ENCODE peak calls at places on chromosomes 3 and 15, in six cellular contexts. One of them, this sample, is unnamed. For H3K27me3, the result is how much of the 10 kb centered on the place peaks cover.

GRCh38 chr15:52789601-52790165 is 453 bp downstream of the ONECUT1 start:
- DNase-seq in GM12878: no peak
- DNase-seq in mammary epithelial cell: peak
- DNase-seq in psoas muscle: no peak
- DNase-seq in right cardiac atrium: no peak
- DNase-seq in foreskin keratinocyte: no peak
- DNase-seq in this sample: no peak

GRCh38 chr3:123471106-123471505 is 22.2 kb upstream of the ADCY5 start:
- DNase-seq in GM12878: no peak
- DNase-seq in mammary epithelial cell: no peak
- DNase-seq in psoas muscle: no peak
- DNase-seq in right cardiac atrium: no peak
- DNase-seq in foreskin keratinocyte: no peak
- DNase-seq in this sample: no peak

GRCh38 chr3:191240432-191240831 is 41.4 kb downstream of the OSTN start:
- DNase-seq in GM12878: no peak
- DNase-seq in mammary epithelial cell: no peak
- DNase-seq in psoas muscle: no peak
- DNase-seq in right cardiac atrium: peak
- DNase-seq in foreskin keratinocyte: no peak
- DNase-seq in this sample: no peak

GRCh38 chr3:38454884-38455638 is 1.4 kb downstream of the ACVR2B start:
- DNase-seq in GM12878: no peak
- DNase-seq in mammary epithelial cell: peak
- DNase-seq in psoas muscle: peak
- DNase-seq in right cardiac atrium: peak
- DNase-seq in foreskin keratinocyte: peak
- DNase-seq in this sample: peak

GRCh38 chr15:39429898-39430357 is 151.0 kb upstream of the THBS1 start:
- DNase-seq in GM12878: no peak
- DNase-seq in mammary epithelial cell: peak
- DNase-seq in psoas muscle: no peak
- DNase-seq in right cardiac atrium: no peak
- DNase-seq in foreskin keratinocyte: peak
- DNase-seq in this sample: peak

GRCh38 chr3:58041826-58042324 is 33.7 kb downstream of the FLNB start:
- DNase-seq in GM12878: peak
- DNase-seq in mammary epithelial cell: peak
- DNase-seq in psoas muscle: no peak
- DNase-seq in right cardiac atrium: no peak
- DNase-seq in foreskin keratinocyte: no peak
- DNase-seq in this sample: peak

GRCh38 chr3:105527538-105527937 is 160.8 kb downstream of the ALCAM start:
- DNase-seq in GM12878: no peak
- DNase-seq in mammary epithelial cell: no peak
- DNase-seq in psoas muscle: no peak
- DNase-seq in right cardiac atrium: no peak
- DNase-seq in foreskin keratinocyte: peak
- DNase-seq in this sample: no peak

GRCh38 chr3:173398111-173398479 is 551 bp downstream of the NLGN1 start:
- DNase-seq in GM12878: no peak
- DNase-seq in mammary epithelial cell: no peak
- DNase-seq in psoas muscle: no peak
- DNase-seq in right cardiac atrium: no peak
- DNase-seq in foreskin keratinocyte: peak
- DNase-seq in this sample: no peak

GRCh38 chr3:81995334-81995733 is 233.9 kb upstream of the GBE1 start:
- DNase-seq in GM12878: no peak
- DNase-seq in mammary epithelial cell: no peak
- DNase-seq in psoas muscle: no peak
- DNase-seq in right cardiac atrium: no peak
- DNase-seq in foreskin keratinocyte: peak
- DNase-seq in this sample: no peak

GRCh38 chr3:154904328-154904727 is 175.8 kb upstream of the MME start:
- DNase-seq in GM12878: no peak
- DNase-seq in mammary epithelial cell: peak
- DNase-seq in psoas muscle: no peak
- DNase-seq in right cardiac atrium: no peak
- DNase-seq in foreskin keratinocyte: peak
- DNase-seq in this sample: no peak

GRCh38 chr15:99436472-99437314 is 129.1 kb upstream of the MEF2A start:
- DNase-seq in GM12878: no peak
- DNase-seq in mammary epithelial cell: no peak
- DNase-seq in psoas muscle: no peak
- DNase-seq in right cardiac atrium: no peak
- DNase-seq in foreskin keratinocyte: no peak
- DNase-seq in this sample: no peak

GRCh38 chr15:33278816-33279612 is 31.8 kb upstream of the RYR3 start:
- DNase-seq in GM12878: no peak
- DNase-seq in mammary epithelial cell: peak
- DNase-seq in psoas muscle: no peak
- DNase-seq in right cardiac atrium: no peak
- DNase-seq in foreskin keratinocyte: peak
- DNase-seq in this sample: peak

GRCh38 chr3:156728267-156728985 is 54.0 kb downstream of the TIPARP start:
- DNase-seq in GM12878: no peak
- DNase-seq in mammary epithelial cell: peak
- DNase-seq in psoas muscle: no peak
- DNase-seq in right cardiac atrium: no peak
- DNase-seq in foreskin keratinocyte: peak
- DNase-seq in this sample: peak

GRCh38 chr3:101203411-101203810 is 117.0 kb downstream of the IMPG2 start:
- DNase-seq in GM12878: no peak
- DNase-seq in mammary epithelial cell: peak
- DNase-seq in psoas muscle: no peak
- DNase-seq in right cardiac atrium: no peak
- DNase-seq in foreskin keratinocyte: peak
- DNase-seq in this sample: no peak

GRCh38 chr15:70099966-70100494 is 2.3 kb upstream of the TLE3 start:
- DNase-seq in GM12878: no peak
- DNase-seq in mammary epithelial cell: no peak
- DNase-seq in psoas muscle: no peak
- DNase-seq in right cardiac atrium: no peak
- DNase-seq in foreskin keratinocyte: no peak
- DNase-seq in this sample: no peak

GRCh38 chr3:157436583-157437300 is at the start of gene PTX3:
- DNase-seq in GM12878: no peak
- DNase-seq in mammary epithelial cell: peak
- DNase-seq in psoas muscle: peak
- DNase-seq in right cardiac atrium: peak
- DNase-seq in foreskin keratinocyte: peak
- DNase-seq in this sample: peak

GRCh38 chr3:134291300-134292254 is 40.9 kb upstream of the RYK start:
- DNase-seq in GM12878: no peak
- DNase-seq in mammary epithelial cell: peak
- DNase-seq in psoas muscle: peak
- DNase-seq in right cardiac atrium: peak
- DNase-seq in foreskin keratinocyte: no peak
- DNase-seq in this sample: no peak

GRCh38 chr3:79835701-79836100 is 67.9 kb upstream of the ROBO1 start:
- DNase-seq in GM12878: no peak
- DNase-seq in mammary epithelial cell: no peak
- DNase-seq in psoas muscle: no peak
- DNase-seq in right cardiac atrium: no peak
- DNase-seq in foreskin keratinocyte: no peak
- DNase-seq in this sample: no peak

GRCh38 chr3:152026033-152026556 is 152.7 kb downstream of the SUCNR1 start:
- DNase-seq in GM12878: no peak
- DNase-seq in mammary epithelial cell: peak
- DNase-seq in psoas muscle: no peak
- DNase-seq in right cardiac atrium: no peak
- DNase-seq in foreskin keratinocyte: peak
- DNase-seq in this sample: peak

GRCh38 chr15:33007295-33007855 is 187.1 kb downstream of the FMN1 start:
- DNase-seq in GM12878: no peak
- DNase-seq in mammary epithelial cell: peak
- DNase-seq in psoas muscle: no peak
- DNase-seq in right cardiac atrium: no peak
- DNase-seq in foreskin keratinocyte: no peak
- DNase-seq in this sample: no peak

GRCh38 chr3:55897573-55898224 is 410.6 kb upstream of the WNT5A start:
- DNase-seq in GM12878: no peak
- DNase-seq in mammary epithelial cell: peak
- DNase-seq in psoas muscle: no peak
- DNase-seq in right cardiac atrium: no peak
- DNase-seq in foreskin keratinocyte: peak
- DNase-seq in this sample: peak

GRCh38 chr15:55649058-55649423 is 60.9 kb upstream of the PYGO1 start:
- DNase-seq in GM12878: no peak
- DNase-seq in mammary epithelial cell: peak
- DNase-seq in psoas muscle: no peak
- DNase-seq in right cardiac atrium: no peak
- DNase-seq in foreskin keratinocyte: peak
- DNase-seq in this sample: no peak

GRCh38 chr15:98422086-98422478 is 226.3 kb upstream of the IGF1R start:
- DNase-seq in GM12878: no peak
- DNase-seq in mammary epithelial cell: no peak
- DNase-seq in psoas muscle: no peak
- DNase-seq in right cardiac atrium: no peak
- DNase-seq in foreskin keratinocyte: no peak
- DNase-seq in this sample: no peak

GRCh38 chr15:98420837-98421236 is 227.5 kb upstream of the IGF1R start:
- DNase-seq in GM12878: no peak
- DNase-seq in mammary epithelial cell: no peak
- DNase-seq in psoas muscle: no peak
- DNase-seq in right cardiac atrium: peak
- DNase-seq in foreskin keratinocyte: no peak
- DNase-seq in this sample: no peak

GRCh38 chr15:98421419-98422085 is 226.8 kb upstream of the IGF1R start:
- DNase-seq in GM12878: no peak
- DNase-seq in mammary epithelial cell: peak
- DNase-seq in psoas muscle: peak
- DNase-seq in right cardiac atrium: peak
- DNase-seq in foreskin keratinocyte: no peak
- DNase-seq in this sample: peak

GRCh38 chr15:98428253-98428989 is 219.9 kb upstream of the IGF1R start:
- DNase-seq in GM12878: no peak
- DNase-seq in mammary epithelial cell: peak
- DNase-seq in psoas muscle: peak
- DNase-seq in right cardiac atrium: peak
- DNase-seq in foreskin keratinocyte: peak
- DNase-seq in this sample: no peak

DNA sequence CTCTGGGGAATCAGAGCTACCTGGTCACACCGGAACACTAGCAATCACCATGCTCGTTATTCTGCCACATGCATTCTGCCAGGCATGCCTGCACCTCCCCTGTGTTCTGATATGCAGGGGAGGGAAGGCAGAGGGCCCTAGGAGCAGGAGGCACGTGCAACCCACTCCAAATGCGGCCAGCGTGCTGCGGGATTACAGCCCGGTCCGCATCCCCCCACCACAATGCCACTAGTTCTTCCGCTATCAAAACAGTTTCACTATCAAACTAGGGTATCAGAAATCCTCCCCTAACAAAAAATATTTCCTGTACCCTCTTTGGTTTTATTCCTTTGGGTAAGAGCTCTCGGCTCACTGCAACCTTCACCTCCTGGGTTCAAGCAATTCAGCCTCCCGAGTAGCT is 223.2 kb upstream of the IGF1R start:
- DNase-seq in GM12878: no peak
- DNase-seq in mammary epithelial cell: no peak
- DNase-seq in psoas muscle: no peak
- DNase-seq in right cardiac atrium: no peak
- DNase-seq in foreskin keratinocyte: no peak
- DNase-seq in this sample: no peak
- H3K27me3 ChIP-seq in GM12878: under half
- H3K27me3 ChIP-seq in mammary epithelial cell: under half
- H3K27me3 ChIP-seq in psoas muscle: half or more
- H3K27me3 ChIP-seq in right cardiac atrium: under half
- H3K27me3 ChIP-seq in foreskin keratinocyte: under half
- H3K27me3 ChIP-seq in this sample: half or more

GRCh38 chr3:142267269-142267668 is 41.9 kb upstream of the GK5 start:
- DNase-seq in GM12878: no peak
- DNase-seq in mammary epithelial cell: no peak
- DNase-seq in psoas muscle: no peak
- DNase-seq in right cardiac atrium: no peak
- DNase-seq in foreskin keratinocyte: no peak
- DNase-seq in this sample: no peak
- H3K27me3 ChIP-seq in GM12878: under half
- H3K27me3 ChIP-seq in mammary epithelial cell: under half
- H3K27me3 ChIP-seq in psoas muscle: under half
- H3K27me3 ChIP-seq in right cardiac atrium: under half
- H3K27me3 ChIP-seq in foreskin keratinocyte: under half
- H3K27me3 ChIP-seq in this sample: under half

GRCh38 chr15:76056931-76057330 is 2.9 kb upstream of the TMEM266 start:
- DNase-seq in GM12878: peak
- DNase-seq in mammary epithelial cell: peak
- DNase-seq in psoas muscle: no peak
- DNase-seq in right cardiac atrium: no peak
- DNase-seq in foreskin keratinocyte: peak
- DNase-seq in this sample: no peak

GRCh38 chr15:76060098-76060989 is 559 bp downstream of the TMEM266 start:
- DNase-seq in GM12878: peak
- DNase-seq in mammary epithelial cell: no peak
- DNase-seq in psoas muscle: no peak
- DNase-seq in right cardiac atrium: no peak
- DNase-seq in foreskin keratinocyte: peak
- DNase-seq in this sample: no peak

GRCh38 chr15:76059320-76060097 is at the start of gene TMEM266:
- DNase-seq in GM12878: no peak
- DNase-seq in mammary epithelial cell: peak
- DNase-seq in psoas muscle: peak
- DNase-seq in right cardiac atrium: peak
- DNase-seq in foreskin keratinocyte: peak
- DNase-seq in this sample: peak

GRCh38 chr15:76058714-76059319 is 968 bp upstream of the TMEM266 start:
- DNase-seq in GM12878: peak
- DNase-seq in mammary epithelial cell: peak
- DNase-seq in psoas muscle: no peak
- DNase-seq in right cardiac atrium: no peak
- DNase-seq in foreskin keratinocyte: peak
- DNase-seq in this sample: no peak

DNA sequence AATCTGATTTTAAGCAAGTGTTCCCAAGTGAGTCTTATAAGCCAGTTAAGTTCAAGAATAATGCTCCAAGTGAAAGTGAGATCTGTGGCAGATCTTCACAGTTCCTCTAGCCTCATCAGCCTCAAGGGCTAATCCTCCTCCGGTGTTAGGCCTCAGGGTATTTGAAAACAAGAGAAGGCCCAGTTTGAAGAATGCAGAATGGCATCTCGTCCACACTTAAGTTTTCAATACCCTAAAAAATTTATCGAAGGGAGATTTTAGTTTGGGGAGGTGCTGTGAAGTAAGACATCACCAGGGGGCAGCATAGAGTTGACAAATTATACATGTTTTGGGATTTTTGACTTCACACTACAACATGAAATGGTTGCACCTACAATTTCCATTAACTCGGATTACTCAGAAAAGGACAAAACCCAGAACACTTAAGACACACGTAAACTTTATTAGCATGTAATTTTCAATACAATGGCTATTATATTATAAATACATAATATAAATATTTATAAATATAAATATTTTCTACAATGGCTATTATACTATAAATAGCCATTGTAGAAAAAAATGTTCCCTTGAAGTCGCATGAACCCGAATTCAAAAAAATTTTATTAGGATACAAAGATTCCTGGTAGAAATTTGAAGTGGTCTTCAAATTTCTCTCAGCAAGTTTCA is 2.3 kb upstream of the TMEM266 start:
- DNase-seq in GM12878: no peak
- DNase-seq in mammary epithelial cell: peak
- DNase-seq in psoas muscle: no peak
- DNase-seq in right cardiac atrium: no peak
- DNase-seq in foreskin keratinocyte: no peak
- DNase-seq in this sample: peak
- H3K27me3 ChIP-seq in GM12878: under half
- H3K27me3 ChIP-seq in mammary epithelial cell: under half
- H3K27me3 ChIP-seq in psoas muscle: under half
- H3K27me3 ChIP-seq in right cardiac atrium: under half
- H3K27me3 ChIP-seq in foreskin keratinocyte: under half
- H3K27me3 ChIP-seq in this sample: under half

GRCh38 chr3:44056446-44057240 is 185.0 kb upstream of the TOPAZ1 start:
- DNase-seq in GM12878: no peak
- DNase-seq in mammary epithelial cell: no peak
- DNase-seq in psoas muscle: no peak
- DNase-seq in right cardiac atrium: no peak
- DNase-seq in foreskin keratinocyte: no peak
- DNase-seq in this sample: no peak
- H3K27me3 ChIP-seq in GM12878: under half
- H3K27me3 ChIP-seq in mammary epithelial cell: under half
- H3K27me3 ChIP-seq in psoas muscle: under half
- H3K27me3 ChIP-seq in right cardiac atrium: under half
- H3K27me3 ChIP-seq in foreskin keratinocyte: under half
- H3K27me3 ChIP-seq in this sample: under half